ENCODE peak calls at places on chromosome 12, in six cellular contexts. B is upper lobe of left lung, L is GM12878, H is HepG2, R is A549, Z is K562. M is an unnamed sample.

GRCh38 chr12:90987520-90987919 is 17.3 kb downstream of the EPYC start:
- ATAC-seq in R (no peak), L (peak; percentile 63), B (no peak), Z (no peak), H (peak; percentile 47), M (no peak)

GRCh38 chr12:43832506-43833168 is 3.2 kb upstream of the TMEM117 start:
- ATAC-seq in B (no peak), Z (no peak), R (no peak), H (no peak), L (no peak), M (no peak)

GRCh38 chr12:41304526-41304925 is 116.4 kb downstream of the PDZRN4 start:
- ATAC-seq in H (no peak), B (no peak), L (no peak), R (peak; percentile 34), Z (no peak), M (no peak)

GRCh38 chr12:10372534-10372931 is 17.3 kb downstream of the KLRK1 start:
- ATAC-seq in H (no peak), R (peak; percentile 24), B (peak; percentile 72), L (peak; percentile 76), Z (peak; percentile 77), M (no peak)

GRCh38 chr12:105978276-105978675 is 160.5 kb downstream of the NUAK1 start:
- ATAC-seq in L (no peak), H (no peak), Z (no peak), R (no peak), B (no peak), M (no peak)

GRCh38 chr12:118102070-118102469 is 1.7 kb downstream of the VSIG10 start:
- ATAC-seq in Z (no peak), B (no peak), L (no peak), R (no peak), H (no peak), M (no peak)

GRCh38 chr12:162467-163307 is 51.3 kb downstream of the SLC6A12 start:
- ATAC-seq in R (peak; percentile 46), L (no peak), H (peak; percentile 34), B (no peak), Z (no peak), M (no peak)

GRCh38 chr12:116882742-116883141 is 1.5 kb upstream of the HRK start:
- ATAC-seq in Z (peak; percentile 24), B (no peak), L (no peak), H (peak; percentile 11), R (peak; percentile 51), M (no peak)

GRCh38 chr12:62656576-62657362 is 190.1 kb downstream of the MON2 start:
- ATAC-seq in R (peak; percentile 43), H (no peak), L (peak; percentile 50), Z (no peak), B (no peak), M (no peak)

GRCh38 chr12:104177663-104178501 is 37.7 kb upstream of the TXNRD1 start:
- ATAC-seq in H (peak; percentile 71), Z (peak; percentile 90), B (peak; percentile 87), L (no peak), R (peak; percentile 92), M (peak; percentile 89)

GRCh38 chr12:132428872-132429121 is 61.2 kb upstream of the FBRSL1 start:
- ATAC-seq in L (no peak), H (peak; percentile 9), B (no peak), R (no peak), Z (no peak), M (no peak)

GRCh38 chr12:1929985-1930815 is 11.7 kb upstream of the CACNA2D4 start:
- ATAC-seq in B (no peak), H (no peak), L (no peak), R (no peak), Z (no peak), M (no peak)

GRCh38 chr12:93229494-93230310 is 148.0 kb upstream of the NUDT4 start:
- ATAC-seq in L (no peak), B (no peak), Z (peak; percentile 97), H (no peak), R (peak; percentile 99), M (no peak)

GRCh38 chr12:53063708-53064612 is 14.1 kb downstream of the TNS2 start:
- ATAC-seq in Z (no peak), H (no peak), L (no peak), B (peak; percentile 40), R (no peak), M (peak; percentile 56)

GRCh38 chr12:57211791-57212700 is 4.5 kb upstream of the NXPH4 start:
- ATAC-seq in B (no peak), H (no peak), L (no peak), Z (no peak), R (no peak), M (no peak)

GRCh38 chr12:20194171-20194570 is 174.2 kb upstream of the PDE3A start:
- ATAC-seq in H (no peak), B (no peak), R (peak; percentile 56), Z (no peak), L (no peak), M (no peak)

GRCh38 chr12:107362960-107363359 is 269.6 kb upstream of the CRY1 start:
- ATAC-seq in L (no peak), R (no peak), Z (no peak), H (no peak), B (no peak), M (no peak)

GRCh38 chr12:125755512-125755911 is 690.3 kb downstream of the AACS start:
- ATAC-seq in L (no peak), B (no peak), R (no peak), Z (no peak), H (no peak), M (no peak)

GRCh38 chr12:75712223-75712622 is 200.8 kb upstream of the KRR1 start:
- ATAC-seq in B (no peak), Z (no peak), L (peak; percentile 42), R (peak; percentile 62), H (peak; percentile 70), M (no peak)

GRCh38 chr12:74896186-74896585 is 313.5 kb downstream of the KCNC2 start:
- ATAC-seq in B (no peak), Z (no peak), R (no peak), L (no peak), H (no peak), M (no peak)

GRCh38 chr12:57126061-57126460 is 2.2 kb upstream of the LRP1 start:
- ATAC-seq in Z (no peak), L (no peak), R (no peak), B (no peak), H (no peak), M (no peak)

GRCh38 chr12:118206107-118206412 is 70.1 kb downstream of the PEBP1 start:
- ATAC-seq in H (no peak), B (no peak), L (peak; percentile 14), Z (no peak), R (no peak), M (no peak)

GRCh38 chr12:107560194-107560905 is 125.2 kb upstream of the PWP1 start:
- ATAC-seq in L (no peak), H (no peak), R (no peak), Z (no peak), B (no peak), M (no peak)

GRCh38 chr12:19244312-19244711 is 114.8 kb downstream of the PLEKHA5 start:
- ATAC-seq in L (no peak), B (no peak), Z (no peak), R (no peak), H (no peak), M (no peak)

GRCh38 chr12:87922721-87923120 is 106.5 kb downstream of the C12orf50 start:
- ATAC-seq in L (no peak), B (no peak), Z (no peak), H (no peak), R (no peak), M (no peak)

GRCh38 chr12:38502016-38502415 is 185.4 kb downstream of the ALG10B start:
- ATAC-seq in Z (no peak), R (no peak), H (no peak), L (no peak), B (no peak), M (no peak)

GRCh38 chr12:56931474-56931978 is 2.7 kb downstream of the SDR9C7 start:
- ATAC-seq in R (no peak), H (peak; percentile 60), B (peak; percentile 48), Z (peak; percentile 93), L (peak; percentile 62), M (no peak)

DNA sequence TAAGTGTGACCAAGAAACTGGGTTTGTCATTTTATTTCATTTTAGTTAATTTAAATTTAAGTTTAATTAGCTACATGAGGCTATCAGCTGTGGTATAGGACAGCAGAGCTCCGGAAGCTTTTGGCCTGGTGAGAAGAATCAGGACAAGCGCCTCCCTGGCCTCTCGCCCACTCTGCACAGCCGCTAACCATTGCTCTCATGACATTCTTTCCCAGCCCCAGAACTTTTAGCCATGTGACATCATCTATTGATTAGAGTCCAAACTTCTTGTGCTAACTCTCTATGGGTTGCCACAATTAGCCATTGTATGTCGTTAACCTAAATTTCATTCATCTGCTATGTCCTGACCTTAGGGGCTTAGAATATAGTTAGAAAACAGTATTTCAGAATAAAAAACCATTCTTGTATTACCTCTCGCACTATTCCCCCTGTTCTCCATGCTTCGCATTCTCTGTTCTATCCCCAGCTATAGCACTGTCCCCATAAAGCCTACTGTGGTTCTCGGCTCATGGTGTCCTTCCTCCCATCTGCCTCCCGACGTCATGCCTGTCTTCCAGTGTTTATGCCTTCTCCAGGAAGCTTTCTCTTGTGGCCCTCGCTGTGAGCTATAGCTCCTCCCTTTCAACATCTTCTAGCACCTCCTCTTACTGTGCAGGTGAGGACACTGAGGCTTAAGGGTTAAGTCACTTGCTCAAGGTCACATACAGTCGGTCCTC is 23.5 kb downstream of the SSH1 start:
- ATAC-seq in Z (no peak), L (no peak), B (peak; percentile 58), R (no peak), H (no peak), M (no peak)
- H3K4me1 ChIP-seq in Z (peaks cover 13% of the 10 kb centered on the region), L (peaks cover 38% of the 10 kb centered on the region), B (peaks cover 78% of the 10 kb centered on the region), R (peaks cover 74% of the 10 kb centered on the region), H (peaks cover 18% of the 10 kb centered on the region), M (peaks cover 75% of the 10 kb centered on the region)

GRCh38 chr12:27243804-27244679 is at the start of gene STK38L:
- ATAC-seq in L (peak; percentile 90), R (peak; percentile 98), Z (peak; percentile 100), B (peak; percentile 100), H (peak; percentile 99), M (peak; percentile 95)
- TF ChIP-seq EP300 in L (no peak), R (no peak), Z (no peak), B (no peak), H (no peak), M (no peak)

DNA sequence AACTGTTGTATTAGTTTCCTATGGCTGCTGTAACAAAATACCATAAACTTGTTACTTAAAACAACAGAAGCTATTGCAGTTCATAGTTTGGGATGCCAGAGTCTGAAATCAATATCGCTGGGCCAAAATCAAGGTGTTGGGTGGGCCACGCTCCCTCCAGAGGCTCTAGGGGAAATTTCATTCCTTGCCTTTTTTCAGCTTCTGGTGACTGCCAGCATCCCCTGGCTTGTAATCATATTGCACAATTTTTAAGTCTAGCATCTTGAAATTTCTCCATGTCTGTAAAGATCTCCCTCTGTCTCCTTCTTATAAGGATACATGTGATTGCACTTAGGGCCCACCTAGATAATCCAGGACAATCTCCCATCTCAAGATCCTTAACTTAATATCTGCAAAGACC is 48.8 kb upstream of the GARIN6 start:
- ATAC-seq in L (no peak), H (no peak), Z (no peak), B (no peak), R (no peak), M (no peak)
- TF ChIP-seq CTCF in L (no peak), H (no peak), Z (no peak), B (no peak), R (no peak), M (no peak)

DNA sequence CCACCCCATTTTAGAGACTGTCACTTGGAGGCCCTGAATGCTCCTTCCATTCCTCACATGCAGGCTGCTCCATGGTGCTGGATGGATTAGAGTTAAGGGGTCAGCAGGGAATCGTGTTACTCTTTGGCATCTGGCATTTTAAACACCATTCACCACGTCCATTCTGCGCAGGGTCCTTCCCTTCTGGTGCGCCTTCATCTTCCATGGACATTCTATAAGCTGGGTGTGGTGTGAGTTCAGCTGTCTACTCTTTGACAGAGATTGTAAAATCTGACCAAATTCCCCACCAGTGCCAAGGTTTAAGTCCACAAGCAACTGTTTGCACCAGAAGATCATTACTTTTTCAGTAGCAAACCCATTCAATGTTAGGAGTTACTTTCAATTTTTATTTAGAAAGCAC is 47.8 kb downstream of the GIT2 start:
- ATAC-seq in H (no peak), B (no peak), Z (no peak), L (no peak), R (no peak), M (no peak)
- H3K4me1 ChIP-seq in H (peaks cover 76% of the 10 kb centered on the region), B (peaks cover 31% of the 10 kb centered on the region), Z (no peaks in the 10 kb centered on the region), L (peaks cover 11% of the 10 kb centered on the region), R (peaks cover 4% of the 10 kb centered on the region), M (peaks cover 15% of the 10 kb centered on the region)